ENCODE peak calls at places on chromosomes 2 and 18, in six cellular contexts. G, N, Q, J, P and L are unnamed samples.

GRCh38 chr18:48694295-48694694 is 155.5 kb downstream of the CTIF start:
- DNase-seq in G (no peak), N (no peak), Q (no peak), J (no peak), P (no peak), L (no peak)

GRCh38 chr2:232008907-232009638 is 47.6 kb downstream of the DIS3L2 start:
- DNase-seq in G (no peak), N (peak), Q (peak), J (no peak), P (no peak), L (no peak)

GRCh38 chr2:113197347-113198047 is 23.7 kb downstream of the PSD4 start:
- DNase-seq in G (no peak), N (no peak), Q (no peak), J (no peak), P (no peak), L (no peak)

GRCh38 chr2:69538872-69539548 is 101.8 kb upstream of the NFU1 start:
- DNase-seq in G (no peak), N (no peak), Q (no peak), J (no peak), P (peak), L (no peak)

GRCh38 chr2:134676960-134677359 is 41.8 kb downstream of the TMEM163 start:
- DNase-seq in G (no peak), N (no peak), Q (no peak), J (no peak), P (no peak), L (no peak)

GRCh38 chr2:152573168-152573567 is 144.1 kb downstream of the PRPF40A start:
- DNase-seq in G (peak), N (no peak), Q (peak), J (no peak), P (peak), L (peak)

GRCh38 chr2:235595420-235596010 is 101.7 kb downstream of the AGAP1 start:
- DNase-seq in G (peak), N (peak), Q (peak), J (peak), P (peak), L (peak)

GRCh38 chr2:189860161-189860560 is 75.9 kb downstream of the PMS1 start:
- DNase-seq in G (no peak), N (no peak), Q (no peak), J (no peak), P (no peak), L (no peak)

GRCh38 chr2:163641986-163642385 is 93.8 kb downstream of the FIGN start:
- DNase-seq in G (no peak), N (no peak), Q (no peak), J (no peak), P (no peak), L (no peak)

GRCh38 chr2:133765693-133766092 is 197.4 kb upstream of the NCKAP5 start:
- DNase-seq in G (no peak), N (no peak), Q (no peak), J (no peak), P (no peak), L (no peak)

GRCh38 chr18:2223394-2223793 is 347.9 kb downstream of the METTL4 start:
- DNase-seq in G (no peak), N (peak), Q (no peak), J (no peak), P (no peak), L (no peak)

GRCh38 chr2:241692448-241692847 is 5.8 kb upstream of the DTYMK start:
- DNase-seq in G (no peak), N (no peak), Q (peak), J (no peak), P (peak), L (no peak)

GRCh38 chr2:157152362-157152761 is 105.1 kb upstream of the GALNT5 start:
- DNase-seq in G (no peak), N (no peak), Q (no peak), J (no peak), P (no peak), L (no peak)

GRCh38 chr2:99152181-99152580 is 2.6 kb downstream of the TSGA10 start:
- DNase-seq in G (no peak), N (no peak), Q (no peak), J (no peak), P (no peak), L (no peak)

GRCh38 chr2:158394453-158394852 is 62.1 kb downstream of the CCDC148 start:
- DNase-seq in G (no peak), N (peak), Q (no peak), J (no peak), P (no peak), L (no peak)

GRCh38 chr2:71802556-71802955 is 345.1 kb downstream of the CYP26B1 start:
- DNase-seq in G (no peak), N (no peak), Q (no peak), J (no peak), P (no peak), L (no peak)

GRCh38 chr2:112622528-112622849 is 23.2 kb upstream of the SLC20A1 start:
- DNase-seq in G (no peak), N (no peak), Q (peak), J (peak), P (peak), L (no peak)

GRCh38 chr2:110744429-110744828 is 12.1 kb downstream of the ACOXL start:
- DNase-seq in G (no peak), N (no peak), Q (no peak), J (no peak), P (no peak), L (no peak)

GRCh38 chr2:29343830-29344229 is 228.6 kb downstream of the CLIP4 start:
- DNase-seq in G (no peak), N (peak), Q (no peak), J (no peak), P (no peak), L (no peak)

GRCh38 chr18:10437837-10438236 is 16.6 kb upstream of the APCDD1 start:
- DNase-seq in G (peak), N (no peak), Q (no peak), J (no peak), P (no peak), L (no peak)
- TF ChIP-seq CTCF in G (peak), N (no peak), Q (peak), J (no peak), P (no peak), L (no peak)

GRCh38 chr2:172426635-172427255 is 641 bp upstream of the ITGA6 start:
- DNase-seq in G (no peak), N (no peak), Q (no peak), J (no peak), P (no peak), L (no peak)

GRCh38 chr2:172428841-172429173 is 1.4 kb downstream of the ITGA6 start:
- DNase-seq in G (no peak), N (peak), Q (no peak), J (no peak), P (no peak), L (no peak)

GRCh38 chr2:172429351-172429968 is 2.1 kb downstream of the ITGA6 start:
- DNase-seq in G (no peak), N (no peak), Q (peak), J (no peak), P (no peak), L (no peak)

GRCh38 chr2:172427990-172428840 is 829 bp downstream of the ITGA6 start:
- DNase-seq in G (no peak), N (peak), Q (no peak), J (no peak), P (peak), L (no peak)

GRCh38 chr2:172427256-172427989 is at the start of gene ITGA6:
- DNase-seq in G (no peak), N (peak), Q (peak), J (no peak), P (peak), L (peak)
- TF ChIP-seq CTCF in G (peak), N (no peak), Q (peak), J (peak), P (no peak), L (peak)

DNA sequence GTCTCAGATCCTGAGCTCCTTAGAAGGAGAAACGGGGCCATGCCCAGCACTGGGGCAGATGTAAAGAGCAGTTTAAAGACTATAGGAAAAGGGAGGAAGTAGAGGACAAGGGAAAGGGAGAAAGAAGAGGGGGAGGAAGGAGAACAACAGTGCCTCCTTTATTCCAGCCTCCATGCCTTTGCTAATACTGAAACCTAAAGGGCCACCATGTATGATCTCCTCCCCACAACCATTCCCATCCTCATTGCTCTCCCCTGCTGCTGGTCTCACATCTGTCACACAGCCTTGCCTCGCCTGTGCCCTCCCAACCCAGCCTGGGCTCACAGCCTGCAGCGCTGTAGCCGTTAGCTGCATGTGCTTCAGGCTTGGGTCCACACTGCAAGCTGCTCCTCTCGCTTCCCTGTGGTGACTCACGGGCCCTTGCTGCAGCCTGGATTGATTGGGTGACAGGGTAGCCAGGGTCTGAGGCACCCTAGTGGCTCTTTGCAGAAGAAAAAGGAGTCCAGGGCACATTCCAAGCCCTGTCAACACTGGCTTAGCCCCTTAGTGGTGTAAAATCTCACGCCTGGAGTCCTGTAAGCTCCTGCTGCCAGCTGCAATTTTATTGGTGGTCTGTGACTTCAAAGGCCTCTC is 281.9 kb downstream of the SRBD1 start:
- DNase-seq in G (no peak), N (no peak), Q (peak), J (no peak), P (peak), L (no peak)
- TF ChIP-seq CTCF in G (no peak), N (no peak), Q (peak), J (no peak), P (no peak), L (no peak)

DNA sequence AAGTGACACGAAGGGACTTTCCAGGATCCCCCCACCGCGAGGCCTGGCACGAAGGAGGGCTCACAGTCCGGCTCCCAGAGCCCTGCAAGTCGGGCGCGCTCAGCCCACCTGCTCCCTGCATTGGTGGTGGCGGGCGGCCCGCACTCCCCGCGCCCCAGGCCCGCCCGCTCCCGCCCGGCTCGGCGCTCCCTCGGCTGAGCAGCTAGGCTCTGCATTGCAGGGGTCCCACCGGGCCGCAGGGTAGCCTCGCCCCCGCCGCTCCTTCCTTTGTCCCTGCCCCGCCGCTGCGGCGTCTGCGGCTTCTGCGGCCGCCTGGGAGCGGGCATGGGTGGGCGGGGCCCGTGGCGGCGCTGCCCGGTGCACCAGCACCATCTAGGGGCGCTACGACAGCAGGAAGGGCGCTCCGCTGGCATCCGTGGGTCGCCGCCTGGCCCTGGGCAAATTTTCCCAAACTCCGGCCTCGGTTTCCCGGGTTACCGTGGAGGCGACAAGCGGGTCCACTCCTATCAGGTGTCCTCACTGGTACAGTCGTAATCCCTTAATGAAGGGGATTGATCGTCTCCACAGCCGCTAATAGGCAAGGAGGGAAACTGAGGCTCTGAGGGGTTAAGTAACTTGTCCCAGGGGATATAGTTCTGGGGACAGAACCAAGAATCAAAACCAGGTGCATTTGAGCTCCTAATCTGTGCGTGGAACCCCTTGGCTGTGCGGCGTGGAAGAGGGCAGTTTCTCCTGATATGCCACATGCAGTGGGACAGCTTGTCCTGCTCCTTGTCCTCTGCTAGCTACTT is 157.4 kb downstream of the CYRIA start:
- DNase-seq in G (no peak), N (peak), Q (no peak), J (no peak), P (peak), L (peak)
- TF ChIP-seq CTCF in G (peak), N (peak), Q (no peak), J (no peak), P (peak), L (peak)

DNA sequence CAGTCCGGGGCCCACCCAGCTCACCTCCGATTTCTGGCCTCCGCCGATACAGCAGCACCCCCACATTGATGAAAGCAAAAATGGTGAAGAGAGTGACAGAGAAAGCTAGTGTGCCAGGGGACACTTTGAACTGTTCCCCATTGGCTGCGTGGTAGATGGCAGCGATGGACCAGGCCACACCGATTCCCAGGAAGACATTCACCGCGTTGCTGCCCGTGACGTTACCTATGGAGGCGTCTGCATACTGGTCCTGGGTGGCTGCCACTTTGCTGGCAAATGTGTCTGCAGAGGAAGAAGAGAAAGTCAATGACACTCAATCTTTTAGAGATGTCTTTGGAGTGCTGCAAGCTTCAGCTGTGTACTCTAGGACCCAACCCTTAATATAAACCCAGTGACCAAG is 336.3 kb upstream of the THUMPD2 start:
- DNase-seq in G (no peak), N (no peak), Q (no peak), J (no peak), P (no peak), L (no peak)
- TF ChIP-seq CTCF in G (no peak), N (no peak), Q (no peak), J (no peak), P (no peak), L (no peak)

DNA sequence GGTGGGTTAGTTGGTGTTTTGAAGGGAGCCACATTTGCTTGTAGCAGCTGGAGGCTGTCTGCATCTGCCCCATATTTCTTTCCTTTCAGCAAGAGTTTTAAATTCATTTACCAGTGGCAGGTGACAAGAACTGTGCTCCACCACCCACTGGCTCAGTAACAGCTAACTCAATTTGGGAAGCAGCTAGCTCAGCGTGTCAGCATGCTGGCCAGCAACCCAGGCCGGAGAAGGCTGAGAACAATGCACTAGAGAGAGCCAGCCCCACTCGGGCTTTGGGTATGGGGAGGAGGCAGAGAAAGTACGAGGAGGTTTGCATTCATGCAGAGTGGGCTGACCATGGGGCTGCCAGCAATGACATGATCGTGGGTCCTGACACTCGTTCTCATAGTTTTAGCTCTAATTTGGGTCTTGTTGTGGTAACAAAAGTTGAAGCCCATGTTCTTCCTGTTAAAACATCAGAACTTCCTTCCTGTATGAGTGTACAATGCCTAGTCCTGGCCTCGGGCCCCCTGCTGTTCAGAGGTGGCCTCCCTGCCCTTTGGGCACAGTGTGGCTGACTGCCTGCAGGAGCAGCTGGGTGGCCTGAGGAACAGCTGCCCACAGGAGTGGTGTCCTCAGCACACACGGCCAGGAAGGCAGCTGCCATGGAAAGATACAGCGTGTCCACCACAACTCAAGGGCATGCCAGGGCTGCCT is 23.0 kb downstream of the CDC42EP3 start:
- DNase-seq in G (no peak), N (no peak), Q (no peak), J (no peak), P (no peak), L (no peak)
- TF ChIP-seq CTCF in G (no peak), N (no peak), Q (peak), J (peak), P (no peak), L (no peak)

GRCh38 chr2:58762176-58762781 is 521.2 kb upstream of the FANCL start:
- DNase-seq in G (peak), N (peak), Q (peak), J (peak), P (peak), L (no peak)
- TF ChIP-seq CTCF in G (peak), N (peak), Q (peak), J (peak), P (peak), L (peak)